ENCODE peak calls at places on chromosomes 1 and 21, in four cellular contexts. G is stimulated activated CD4-positive, alpha-beta T cell treated with anti-CD3 and anti-CD28 coated beads, Interleukin-12 subunit alpha, Interleukin-12 subunit beta, amount 100 ng/mL, for 48 hours; R is GM04503; P is iris pigment epithelial cell. O is an unnamed sample.

GRCh38 chr1:220189750-220190347 is 82.4 kb downstream of the RAB3GAP2 start:
- DNase-seq in G (no peak), P (peak), R (no peak), O (peak)

GRCh38 chr1:41850029-41850428 is 68.7 kb downstream of the HIVEP3 start:
- DNase-seq in G (no peak), R (no peak), P (no peak), O (no peak)

GRCh38 chr1:58060548-58061170 is 485.9 kb downstream of the OMA1 start:
- DNase-seq in R (no peak), G (no peak), P (no peak), O (no peak)

GRCh38 chr1:42639116-42639515 is 19.1 kb upstream of the PPIH start:
- DNase-seq in G (no peak), P (peak), R (no peak), O (no peak)

GRCh38 chr1:217135569-217135915 is 412.3 kb upstream of the ESRRG start:
- DNase-seq in P (peak), R (no peak), G (no peak), O (no peak)

GRCh38 chr1:89312572-89312971 is 39.9 kb upstream of the GBP5 start:
- DNase-seq in R (no peak), P (no peak), G (no peak), O (no peak)

GRCh38 chr1:63807063-63807462 is 33.2 kb downstream of the ROR1 start:
- DNase-seq in P (no peak), G (no peak), R (no peak), O (no peak)

GRCh38 chr1:64933296-64934070 is 32.9 kb downstream of the JAK1 start:
- DNase-seq in R (peak), P (peak), G (no peak), O (no peak)

GRCh38 chr1:107662976-107663375 is 302.0 kb downstream of the VAV3 start:
- DNase-seq in R (no peak), P (no peak), G (no peak), O (no peak)

GRCh38 chr1:230319014-230319747 is 107.0 kb downstream of the PGBD5 start:
- DNase-seq in G (no peak), P (no peak), R (no peak), O (no peak)

GRCh38 chr21:45404726-45405270 is at the start of gene COL18A1:
- DNase-seq in P (no peak), R (no peak), G (peak), O (peak)

GRCh38 chr1:230114245-230114651 is 47.2 kb downstream of the GALNT2 start:
- DNase-seq in G (no peak), P (peak), R (no peak), O (no peak)

GRCh38 chr1:203764105-203765028 is 616 bp upstream of the LAX1 start:
- DNase-seq in P (no peak), R (no peak), G (no peak), O (no peak)

GRCh38 chr1:85850238-85850637 is 142.0 kb upstream of the ZNHIT6 start:
- DNase-seq in P (peak), R (peak), G (no peak), O (no peak)

GRCh38 chr1:201697174-201697573 is 131.8 kb upstream of the IPO9 start:
- DNase-seq in R (no peak), G (no peak), P (no peak), O (no peak)

GRCh38 chr1:183002797-183003594 is 20.2 kb upstream of the LAMC1 start:
- DNase-seq in R (no peak), P (peak), G (no peak), O (no peak)

GRCh38 chr1:232538224-232538942 is 91.5 kb downstream of the SIPA1L2 start:
- DNase-seq in R (no peak), P (peak), G (no peak), O (no peak)

GRCh38 chr1:231665046-231665445 is 38.5 kb downstream of the DISC1 start:
- DNase-seq in R (no peak), G (no peak), P (no peak), O (no peak)

GRCh38 chr1:117096871-117097842 is 24.4 kb downstream of the TRIM45 start:
- DNase-seq in G (no peak), R (no peak), P (peak), O (no peak)

GRCh38 chr1:9317591-9318331 is 25.1 kb downstream of the SPSB1 start:
- DNase-seq in G (no peak), P (peak), R (no peak), O (no peak)

GRCh38 chr1:37485902-37486679 is 11.7 kb downstream of the ZC3H12A start:
- DNase-seq in P (no peak), R (no peak), G (no peak), O (no peak)

O was measured in CMK.